ENCODE peak calls at places on chromosome 17, in nine cellular contexts. H, W, T, R, Q, K, X, G and V are unnamed samples.

GRCh38 chr17:78365561-78366108 is 5.8 kb upstream of the SOCS3 start:
- DNase-seq in H (no peak), W (no peak), T (no peak), R (peak), Q (no peak), K (no peak), X (no peak), G (peak), V (no peak)

GRCh38 chr17:40022961-40023541 is 7.8 kb downstream of the CSF3 start:
- DNase-seq in H (no peak), W (no peak), T (no peak), R (no peak), Q (no peak), K (no peak), X (no peak), G (no peak), V (no peak)

GRCh38 chr17:75557075-75557851 is 30.3 kb upstream of the MYO15B start:
- DNase-seq in H (peak), W (no peak), T (peak), R (no peak), Q (no peak), K (no peak), X (peak), G (peak), V (no peak)

GRCh38 chr17:47895254-47895855 is 681 bp upstream of the SP2 start:
- DNase-seq in H (peak), W (no peak), T (no peak), R (no peak), Q (no peak), K (no peak), X (no peak), G (no peak), V (peak)

GRCh38 chr17:77231076-77231871 is 90.5 kb downstream of the SEC14L1 start:
- DNase-seq in H (no peak), W (no peak), T (no peak), R (no peak), Q (no peak), K (no peak), X (no peak), G (no peak), V (no peak)

GRCh38 chr17:28648698-28649097 is 3.7 kb upstream of the BLTP2 start:
- DNase-seq in H (no peak), W (no peak), T (no peak), R (no peak), Q (no peak), K (no peak), X (no peak), G (no peak), V (no peak)

GRCh38 chr17:31413871-31414589 is 22.6 kb downstream of the RAB11FIP4 start:
- DNase-seq in H (no peak), W (no peak), T (no peak), R (no peak), Q (no peak), K (no peak), X (no peak), G (no peak), V (no peak)

GRCh38 chr17:37741334-37742113 is 3.3 kb downstream of the HNF1B start:
- DNase-seq in H (peak), W (no peak), T (no peak), R (no peak), Q (no peak), K (no peak), X (no peak), G (no peak), V (no peak)

GRCh38 chr17:17739388-17740066 is 58.3 kb downstream of the RAI1 start:
- DNase-seq in H (peak), W (no peak), T (peak), R (no peak), Q (no peak), K (no peak), X (peak), G (no peak), V (no peak)

GRCh38 chr17:29667969-29668368 is 45.3 kb upstream of the CORO6 start:
- DNase-seq in H (no peak), W (no peak), T (no peak), R (peak), Q (no peak), K (no peak), X (no peak), G (no peak), V (no peak)

GRCh38 chr17:2406903-2407790 is 6.3 kb upstream of the MNT start:
- DNase-seq in H (peak), W (no peak), T (no peak), R (no peak), Q (peak), K (no peak), X (no peak), G (no peak), V (no peak)

GRCh38 chr17:28712037-28712704 is 483 bp upstream of the PROCA1 start:
- DNase-seq in H (no peak), W (no peak), T (no peak), R (peak), Q (no peak), K (no peak), X (peak), G (no peak), V (peak)

GRCh38 chr17:82235775-82236141 is 6.9 kb downstream of the SLC16A3 start:
- DNase-seq in H (no peak), W (no peak), T (no peak), R (no peak), Q (no peak), K (no peak), X (no peak), G (no peak), V (peak)
- H3K27ac ChIP-seq in H (peak), W (no peak), T (no peak), R (peak), Q (peak), K (peak), X (peak), G (peak), V (peak)

DNA sequence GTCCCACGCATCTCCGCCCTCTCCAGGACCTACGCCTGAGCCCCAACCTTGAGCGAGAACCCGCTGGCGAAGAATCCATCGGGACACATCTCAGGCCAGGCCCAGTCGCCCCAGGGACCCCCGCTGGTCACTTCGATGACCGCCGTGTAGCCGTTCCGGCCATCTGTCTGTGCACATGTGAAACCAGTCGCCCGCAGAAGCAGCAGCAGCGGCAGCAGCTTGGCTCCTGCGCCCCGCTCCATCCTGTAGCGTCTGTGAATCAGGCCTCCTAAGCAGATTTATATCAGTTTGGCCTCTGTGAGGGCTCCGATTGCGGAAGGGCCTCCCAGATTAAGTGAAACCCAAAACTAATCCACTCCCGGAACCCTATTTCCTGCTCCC is at the start of gene VMO1:
- DNase-seq in H (no peak), W (no peak), T (peak), R (peak), Q (no peak), K (no peak), X (no peak), G (no peak), V (no peak)
- TF ChIP-seq REST in H (no peak), W (no peak), T (no peak), R (no peak), Q (no peak), K (no peak), X (no peak), G (no peak), V (no peak)

GRCh38 chr17:79465011-79466006 is 145.5 kb downstream of the RBFOX3 start:
- DNase-seq in H (no peak), W (no peak), T (peak), R (no peak), Q (no peak), K (no peak), X (no peak), G (no peak), V (no peak)
- TF ChIP-seq CTCF in H (no peak), W (no peak), T (no peak), R (no peak), Q (no peak), K (no peak), X (no peak), G (no peak), V (no peak)

GRCh38 chr17:61410100-61410551 is 10.5 kb downstream of the TBX2 start:
- DNase-seq in H (no peak), W (no peak), T (peak), R (no peak), Q (no peak), K (no peak), X (no peak), G (no peak), V (no peak)
- H3K27ac ChIP-seq in H (peak), W (no peak), T (peak), R (no peak), Q (peak), K (peak), X (no peak), G (no peak), V (no peak)

GRCh38 chr17:80824549-80825470 is 166.8 kb upstream of the CHMP6 start:
- DNase-seq in H (no peak), W (no peak), T (no peak), R (no peak), Q (no peak), K (no peak), X (peak), G (no peak), V (no peak)

GRCh38 chr17:80826955-80827645 is 164.5 kb upstream of the CHMP6 start:
- DNase-seq in H (peak), W (no peak), T (peak), R (no peak), Q (no peak), K (no peak), X (no peak), G (no peak), V (no peak)

GRCh38 chr17:80825471-80826345 is 165.9 kb upstream of the CHMP6 start:
- DNase-seq in H (no peak), W (no peak), T (no peak), R (no peak), Q (no peak), K (no peak), X (no peak), G (no peak), V (no peak)

GRCh38 chr17:80827646-80828643 is 163.7 kb upstream of the CHMP6 start:
- DNase-seq in H (no peak), W (no peak), T (no peak), R (peak), Q (no peak), K (no peak), X (no peak), G (no peak), V (no peak)

GRCh38 chr17:80826346-80826954 is 165.2 kb upstream of the CHMP6 start:
- DNase-seq in H (no peak), W (no peak), T (no peak), R (no peak), Q (no peak), K (no peak), X (no peak), G (no peak), V (no peak)
- TF ChIP-seq REST in H (no peak), W (no peak), T (no peak), R (no peak), Q (no peak), K (no peak), X (no peak), G (no peak), V (no peak)

DNA sequence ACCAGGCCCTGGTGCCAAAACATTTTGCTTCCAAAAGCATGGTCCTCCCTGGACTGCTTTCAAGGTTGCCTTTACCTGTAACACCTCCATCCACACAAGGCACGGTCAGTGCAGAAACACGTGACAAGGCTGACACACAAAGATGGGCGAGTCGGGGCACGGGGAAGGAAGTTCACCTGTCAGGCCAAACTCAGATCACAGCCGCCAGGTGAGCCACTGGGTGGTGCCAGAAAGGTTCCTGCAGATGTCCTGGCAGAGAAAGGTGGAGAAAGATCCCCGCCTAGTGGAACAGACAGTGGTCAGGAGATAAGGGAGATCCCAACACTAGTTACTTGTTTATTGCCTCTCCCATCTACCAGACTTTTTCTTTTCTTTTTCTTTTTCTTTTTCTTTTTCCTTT is 155.3 kb downstream of the AIPL1 start:
- DNase-seq in H (no peak), W (no peak), T (no peak), R (peak), Q (peak), K (peak), X (no peak), G (peak), V (no peak)
- TF ChIP-seq CTCF in H (peak), W (no peak), T (no peak), R (peak), Q (peak), K (peak), X (peak), G (peak), V (no peak)

DNA sequence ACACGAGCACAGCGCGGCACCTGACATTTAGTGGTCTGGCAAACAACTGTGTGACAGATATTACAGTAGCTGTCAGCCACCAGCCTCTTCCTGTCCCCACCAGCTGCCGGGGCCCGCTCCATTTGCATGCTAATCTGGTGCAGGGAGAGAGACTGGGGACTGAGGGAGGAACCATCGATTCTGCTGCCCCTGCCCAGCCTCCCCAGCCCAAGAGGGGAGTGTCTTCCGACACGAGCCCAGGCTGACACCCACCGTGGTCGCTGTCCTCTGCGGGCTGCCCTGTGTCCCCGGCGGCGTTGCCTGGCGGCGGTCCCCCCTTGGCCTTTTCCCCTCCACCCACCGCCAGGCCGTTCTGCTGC is 12.8 kb downstream of the NDUFAF8 start:
- DNase-seq in H (no peak), W (no peak), T (no peak), R (no peak), Q (no peak), K (no peak), X (no peak), G (no peak), V (no peak)
- H3K27ac ChIP-seq in H (no peak), W (no peak), T (no peak), R (no peak), Q (no peak), K (no peak), X (no peak), G (peak), V (no peak)